ENCODE peak calls at places on chromosomes 7 and 10, in six cellular contexts. R, I, D, K, A and P are unnamed samples.

GRCh38 chr7:142508251-142508650 is 241.0 kb upstream of the PRSS1 start:
- DNase-seq in R (no peak), I (no peak), D (no peak), K (no peak), A (peak; percentile 24), P (peak; percentile 97)

GRCh38 chr10:93376372-93377296 is 105.5 kb downstream of the MYOF start:
- DNase-seq in R (peak; percentile 59), I (peak; percentile 67), D (peak; percentile 46), K (peak; percentile 85), A (peak; percentile 75), P (peak; percentile 80)

GRCh38 chr7:1125603-1125969 is 34.4 kb downstream of the ZFAND2A start:
- DNase-seq in R (no peak), I (peak; percentile 39), D (no peak), K (no peak), A (no peak), P (no peak)

GRCh38 chr10:70679498-70679897 is 7.2 kb downstream of the ADAMTS14 start:
- DNase-seq in R (no peak), I (no peak), D (no peak), K (peak; percentile 90), A (no peak), P (no peak)

GRCh38 chr10:129102906-129103693 is 363.9 kb upstream of the MGMT start:
- DNase-seq in R (no peak), I (no peak), D (no peak), K (peak; percentile 28), A (no peak), P (no peak)

GRCh38 chr10:12975266-12975665 is 26.2 kb downstream of the CCDC3 start:
- DNase-seq in R (no peak), I (no peak), D (no peak), K (no peak), A (no peak), P (peak; percentile 14)

GRCh38 chr7:106888204-106888603 is 23.1 kb downstream of the PIK3CG start:
- DNase-seq in R (no peak), I (no peak), D (no peak), K (no peak), A (no peak), P (no peak)

GRCh38 chr7:134368851-134369533 is 52.3 kb upstream of the SLC35B4 start:
- DNase-seq in R (no peak), I (no peak), D (no peak), K (peak; percentile 61), A (no peak), P (peak; percentile 81)